ENCODE peak calls at places on chromosome 22, in five cellular contexts. D is IMR-90, C is HepG2, F is heart left ventricle, E is sigmoid colon. R is an unnamed sample.
A peak's percentile ranks its signal among the peaks of the same experiment; 100 is the strongest.

GRCh38 chr22:26894766-26895485 is 237.5 kb downstream of the MIAT start:
- DNase-seq in D (peak; percentile 92), C (peak; percentile 37), F (no peak), E (no peak), R (peak; percentile 96)

GRCh38 chr22:39967996-39968968 is 8.1 kb downstream of the TMA7B start:
- DNase-seq in D (no peak), C (no peak), F (peak; percentile 38), E (peak; percentile 69), R (no peak)

GRCh38 chr22:40043086-40043485 is 48.3 kb downstream of the FAM83F start:
- DNase-seq in D (no peak), C (no peak), F (peak; percentile 43), E (peak; percentile 76), R (no peak)

GRCh38 chr22:19877626-19878339 is 23.1 kb upstream of the GNB1L start:
- DNase-seq in D (peak; percentile 58), C (no peak), F (no peak), E (peak; percentile 56), R (peak; percentile 32)

GRCh38 chr22:39973656-39974055 is 13.5 kb downstream of the TMA7B start:
- DNase-seq in D (no peak), C (no peak), F (no peak), E (no peak), R (no peak)

GRCh38 chr22:30290679-30291333 is 1.5 kb upstream of the CASTOR1 start:
- DNase-seq in D (peak; percentile 48), C (peak; percentile 63), F (peak; percentile 95), E (peak; percentile 97), R (peak; percentile 52)

GRCh38 chr22:31342389-31343125 is 3.6 kb downstream of the PATZ1 start:
- DNase-seq in D (no peak), C (no peak), F (no peak), E (no peak), R (no peak)

GRCh38 chr22:40218152-40218551 is 40.4 kb downstream of the TNRC6B start:
- DNase-seq in D (no peak), C (no peak), F (no peak), E (no peak), R (no peak)

GRCh38 chr22:30648825-30649224 is 13.2 kb downstream of the SLC35E4 start:
- DNase-seq in D (no peak), C (no peak), F (no peak), E (no peak), R (no peak)

GRCh38 chr22:44838316-44839016 is 86.1 kb downstream of the ARHGAP8 start:
- DNase-seq in D (no peak), C (no peak), F (no peak), E (no peak), R (no peak)

GRCh38 chr22:24043957-24044356 is 32.9 kb downstream of the CABIN1 start:
- DNase-seq in D (no peak), C (no peak), F (no peak), E (no peak), R (no peak)

GRCh38 chr22:27113211-27114030 is 456.0 kb downstream of the MIAT start:
- DNase-seq in D (peak; percentile 97), C (peak; percentile 63), F (peak; percentile 79), E (peak; percentile 91), R (peak; percentile 82)

GRCh38 chr22:35313311-35314121 is 13.8 kb downstream of the TOM1 start:
- DNase-seq in D (peak; percentile 96), C (peak; percentile 70), F (peak; percentile 85), E (peak; percentile 67), R (peak; percentile 69)

GRCh38 chr22:24066260-24066659 is 55.2 kb downstream of the CABIN1 start:
- DNase-seq in D (no peak), C (no peak), F (peak; percentile 71), E (peak; percentile 34), R (no peak)

GRCh38 chr22:40040927-40041326 is 46.2 kb downstream of the FAM83F start:
- DNase-seq in D (no peak), C (no peak), F (peak; percentile 59), E (peak; percentile 80), R (no peak)

GRCh38 chr22:19125011-19125410 is 2.8 kb upstream of the DGCR2 start:
- DNase-seq in D (no peak), C (no peak), F (no peak), E (no peak), R (no peak)

GRCh38 chr22:45608763-45609180 is 62.9 kb upstream of the ATXN10 start:
- DNase-seq in D (peak; percentile 86), C (no peak), F (peak; percentile 5), E (no peak), R (peak; percentile 98)

GRCh38 chr22:20943104-20943933 is 23.7 kb upstream of the AIFM3 start:
- DNase-seq in D (no peak), C (no peak), F (no peak), E (no peak), R (no peak)

GRCh38 chr22:20946991-20947390 is 20.1 kb upstream of the AIFM3 start:
- DNase-seq in D (no peak), C (no peak), F (no peak), E (no peak), R (no peak)

GRCh38 chr22:20946080-20946986 is 20.7 kb upstream of the AIFM3 start:
- DNase-seq in D (peak; percentile 34), C (no peak), F (peak; percentile 58), E (peak; percentile 20), R (no peak)

GRCh38 chr22:20945578-20945934 is 21.5 kb upstream of the AIFM3 start:
- DNase-seq in D (no peak), C (no peak), F (no peak), E (no peak), R (no peak)

GRCh38 chr22:20944042-20944441 is 23.0 kb upstream of the AIFM3 start:
- DNase-seq in D (no peak), C (no peak), F (no peak), E (no peak), R (no peak)
- H3K4me1 ChIP-seq in D (peaks cover 9% of the 10 kb centered on the region), C (peaks cover 91% of the 10 kb centered on the region), F (peaks cover 56% of the 10 kb centered on the region), E (no peaks in the 10 kb centered on the region), R (peaks cover 9% of the 10 kb centered on the region)

DNA sequence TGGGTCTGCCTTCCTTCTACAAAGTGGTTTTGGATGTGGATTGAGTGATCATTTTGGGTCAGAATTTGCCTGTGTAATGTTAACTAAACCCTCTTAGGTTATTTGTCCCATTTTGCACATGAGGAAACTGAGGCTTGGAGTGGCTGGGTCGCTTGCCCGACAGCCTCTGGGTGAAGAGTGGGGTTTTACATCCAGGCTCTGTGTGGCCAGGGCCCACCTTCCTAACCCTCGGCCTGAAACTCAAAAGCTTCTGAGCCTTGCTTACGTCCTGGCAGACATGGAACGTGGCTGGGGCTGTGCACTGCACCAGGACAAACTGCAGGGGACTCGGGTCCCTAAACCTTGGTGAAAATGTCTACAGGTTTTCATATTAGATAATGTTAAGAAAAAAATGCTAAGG is 542.4 kb downstream of the TBC1D22A start:
- DNase-seq in D (no peak), C (no peak), F (no peak), E (no peak), R (no peak)
- H3K4me3 ChIP-seq in D (no peak overlapping the region), C (no peak overlapping the region), F (no peak overlapping the region), E (no peak overlapping the region), R (no peak overlapping the region)

GRCh38 chr22:46618667-46619066 is 1.5 kb upstream of the GRAMD4 start:
- DNase-seq in D (no peak), C (no peak), F (peak; percentile 74), E (no peak), R (no peak)

GRCh38 chr22:46618104-46618647 is 2.0 kb upstream of the GRAMD4 start:
- DNase-seq in D (no peak), C (no peak), F (no peak), E (no peak), R (no peak)

GRCh38 chr22:46620588-46621242 is 529 bp downstream of the GRAMD4 start:
- DNase-seq in D (no peak), C (no peak), F (no peak), E (peak; percentile 61), R (no peak)

GRCh38 chr22:46619830-46620501 is at the start of gene GRAMD4:
- DNase-seq in D (no peak), C (peak; percentile 18), F (peak; percentile 71), E (peak; percentile 82), R (peak; percentile 35)

GRCh38 chr22:46619240-46619829 is 851 bp upstream of the GRAMD4 start:
- DNase-seq in D (no peak), C (no peak), F (no peak), E (no peak), R (no peak)
- H3K27ac ChIP-seq in D (no peak overlapping the region), C (no peak overlapping the region), F (peak overlapping the region; percentile 85), E (peak overlapping the region; percentile 57), R (no peak overlapping the region)

GRCh38 chr22:33599596-33599995 is 320.7 kb downstream of the LARGE1 start:
- DNase-seq in D (no peak), C (no peak), F (no peak), E (no peak), R (peak; percentile 0)
- H3K4me1 ChIP-seq in D (no peaks in the 10 kb centered on the region), C (no peaks in the 10 kb centered on the region), F (peaks cover 10% of the 10 kb centered on the region), E (no peaks in the 10 kb centered on the region), R (no peaks in the 10 kb centered on the region)

GRCh38 chr22:25420471-25420924 is 144.0 kb upstream of the GRK3 start:
- DNase-seq in D (no peak), C (no peak), F (no peak), E (no peak), R (no peak)
- H3K4me3 ChIP-seq in D (no peak overlapping the region), C (peak overlapping the region; percentile 47), F (peak overlapping the region; percentile 46), E (peak overlapping the region; percentile 3), R (no peak overlapping the region)

DNA sequence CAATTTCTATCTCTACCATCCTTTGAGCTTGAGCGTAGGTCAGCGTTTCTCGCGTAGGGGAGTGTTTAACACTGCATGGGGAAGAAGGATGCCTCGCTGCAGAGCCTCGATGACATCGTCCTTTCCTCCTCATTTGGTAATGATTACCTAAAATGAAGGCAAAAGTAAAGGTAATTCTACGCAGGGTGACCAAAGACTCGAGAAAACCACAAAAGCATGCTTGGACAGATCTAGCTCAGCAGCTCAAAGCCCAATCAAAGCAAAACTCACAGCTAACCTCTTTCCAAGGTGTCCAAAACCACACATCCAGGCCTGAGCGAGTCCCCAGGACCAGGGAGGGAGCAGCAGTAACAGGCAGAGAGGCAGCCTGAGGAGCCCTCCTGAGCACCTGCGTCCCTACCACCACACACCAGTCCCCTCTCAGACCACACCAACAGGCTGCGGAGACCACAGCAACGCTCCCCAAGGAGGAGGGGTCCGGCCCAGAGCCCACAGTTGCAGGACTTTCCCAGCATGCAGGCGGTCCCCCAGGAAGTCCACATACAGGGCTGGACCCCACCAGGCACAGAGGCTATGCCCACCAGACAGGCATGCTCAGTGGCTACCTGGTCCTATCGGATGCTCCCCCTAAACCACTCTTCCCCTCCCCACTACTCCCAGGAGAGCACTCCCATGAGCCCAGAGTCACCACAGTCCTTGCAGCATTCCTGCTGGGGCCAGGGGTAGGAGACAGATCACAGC is 3.3 kb downstream of the BRD1 start:
- DNase-seq in D (no peak), C (no peak), F (no peak), E (no peak), R (no peak)
- H3K27ac ChIP-seq in D (no peak overlapping the region), C (no peak overlapping the region), F (no peak overlapping the region), E (peak overlapping the region; percentile 98), R (no peak overlapping the region)

GRCh38 chr22:28820885-28821284 is 20.5 kb upstream of the XBP1 start:
- DNase-seq in D (no peak), C (no peak), F (no peak), E (peak; percentile 19), R (no peak)
- H3K4me1 ChIP-seq in D (no peaks in the 10 kb centered on the region), C (peaks cover 96% of the 10 kb centered on the region), F (peaks cover 3% of the 10 kb centered on the region), E (no peaks in the 10 kb centered on the region), R (no peaks in the 10 kb centered on the region)

R was measured in fibroblast of lung.